ENCODE peak calls at places on chromosomes 7 and 10, in nine cellular contexts. W is K562, T is stomach, Y is GM23338, B is GM12878, O is HepG2, A is prostate gland, Q is breast epithelium, U is suprapubic skin. N is an unnamed sample.
A peak's percentile ranks its signal among the peaks of the same experiment; 100 is the strongest.

GRCh38 chr10:73810358-73810734 is 1.1 kb downstream of the NDST2 start:
- DNase-seq in W (no peak), T (no peak), Y (no peak), B (no peak), O (no peak), A (no peak), Q (no peak), U (no peak), N (no peak)

GRCh38 chr7:41280491-41280890 is 422.4 kb downstream of the INHBA start:
- DNase-seq in W (no peak), T (no peak), Y (no peak), B (no peak), O (no peak), A (no peak), Q (no peak), U (no peak), N (no peak)

GRCh38 chr10:5465976-5466450 is 33.4 kb downstream of the CALML5 start:
- DNase-seq in W (no peak), T (no peak), Y (peak; percentile 28), B (no peak), O (no peak), A (no peak), Q (no peak), U (no peak), N (peak; percentile 55)

GRCh38 chr7:3867847-3868246 is 566.8 kb downstream of the SDK1 start:
- DNase-seq in W (no peak), T (no peak), Y (no peak), B (no peak), O (no peak), A (no peak), Q (no peak), U (no peak), N (no peak)

GRCh38 chr7:157678503-157678902 is 341.7 kb downstream of the DNAJB6 start:
- DNase-seq in W (no peak), T (no peak), Y (no peak), B (no peak), O (peak; percentile 44), A (no peak), Q (no peak), U (peak; percentile 58), N (no peak)

GRCh38 chr7:26321440-26321839 is 29.8 kb downstream of the SNX10 start:
- DNase-seq in W (no peak), T (no peak), Y (no peak), B (no peak), O (no peak), A (no peak), Q (no peak), U (no peak), N (no peak)

GRCh38 chr7:39333701-39334100 is 232.5 kb upstream of the YAE1 start:
- DNase-seq in W (no peak), T (no peak), Y (peak; percentile 80), B (no peak), O (no peak), A (no peak), Q (no peak), U (no peak), N (no peak)

GRCh38 chr7:30306977-30307376 is 22.6 kb downstream of the ZNRF2 start:
- DNase-seq in W (no peak), T (no peak), Y (no peak), B (no peak), O (no peak), A (no peak), Q (no peak), U (no peak), N (no peak)

GRCh38 chr7:78149787-78150186 is 351.2 kb downstream of the PHTF2 start:
- DNase-seq in W (no peak), T (no peak), Y (no peak), B (no peak), O (no peak), A (no peak), Q (no peak), U (no peak), N (no peak)

GRCh38 chr7:48634116-48634632 is 290.2 kb upstream of the CDC14C start:
- DNase-seq in W (no peak), T (no peak), Y (no peak), B (no peak), O (no peak), A (no peak), Q (no peak), U (no peak), N (no peak)

GRCh38 chr10:72790216-72790990 is 98.5 kb downstream of the MCU start:
- DNase-seq in W (no peak), T (no peak), Y (no peak), B (no peak), O (no peak), A (no peak), Q (no peak), U (no peak), N (no peak)

GRCh38 chr10:95730233-95730632 is 25.7 kb upstream of the ENTPD1 start:
- DNase-seq in W (no peak), T (no peak), Y (no peak), B (no peak), O (no peak), A (no peak), Q (no peak), U (no peak), N (no peak)

DNA sequence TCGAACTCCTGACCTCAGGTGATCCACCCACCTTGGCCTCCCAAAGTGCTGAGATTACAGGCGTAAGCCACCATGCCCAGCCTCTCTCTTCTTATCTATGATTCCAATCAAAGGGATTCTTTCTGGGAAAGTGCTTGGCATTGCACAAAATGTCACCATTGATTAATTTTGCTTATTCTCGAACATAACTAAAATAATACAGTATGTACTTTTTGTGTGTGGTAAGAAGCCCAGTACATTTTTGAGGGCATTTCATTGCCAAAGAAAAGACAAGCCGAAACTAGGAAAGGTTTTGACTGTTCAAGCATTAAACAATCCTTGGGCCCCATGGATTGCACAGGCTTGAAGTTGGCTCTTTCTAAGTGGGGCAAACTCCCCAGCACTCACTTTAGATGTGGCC is 18.3 kb upstream of the CACUL1 start:
- DNase-seq in W (no peak), T (no peak), Y (no peak), B (no peak), O (no peak), A (no peak), Q (no peak), U (no peak), N (no peak)
- TF ChIP-seq POLR2AphosphoS5 in W (no peak), T (no peak), Y (no peak), B (no peak), O (no peak), A (no peak), Q (no peak), U (no peak), N (no peak)

DNA sequence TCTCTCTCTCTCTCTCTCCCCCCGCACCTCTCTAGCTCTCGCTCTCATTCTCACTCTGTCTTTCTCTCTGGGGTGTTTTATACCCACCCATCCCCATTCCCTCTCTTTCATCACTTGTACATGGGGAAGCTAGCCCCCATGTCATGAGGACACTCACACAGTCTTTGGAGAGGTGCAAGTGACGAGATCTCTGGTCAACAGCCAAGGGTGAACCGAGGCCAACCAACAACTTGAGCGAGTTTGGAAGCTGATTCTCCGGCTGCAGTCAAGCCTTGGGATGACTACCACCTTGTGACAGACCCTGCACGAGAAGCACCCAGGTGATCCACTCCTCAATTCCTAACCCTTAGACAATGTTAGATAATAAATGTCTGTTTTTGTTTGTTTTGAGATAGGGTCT is 10.1 kb upstream of the KBTBD2 start:
- DNase-seq in W (no peak), T (no peak), Y (no peak), B (no peak), O (no peak), A (no peak), Q (no peak), U (no peak), N (no peak)
- H3K4me3 ChIP-seq in W (no peak overlapping the region), T (no peak overlapping the region), Y (no peak overlapping the region), B (no peak overlapping the region), O (no peak overlapping the region), A (no peak overlapping the region), Q (no peak overlapping the region), U (no peak overlapping the region), N (no peak overlapping the region)

DNA sequence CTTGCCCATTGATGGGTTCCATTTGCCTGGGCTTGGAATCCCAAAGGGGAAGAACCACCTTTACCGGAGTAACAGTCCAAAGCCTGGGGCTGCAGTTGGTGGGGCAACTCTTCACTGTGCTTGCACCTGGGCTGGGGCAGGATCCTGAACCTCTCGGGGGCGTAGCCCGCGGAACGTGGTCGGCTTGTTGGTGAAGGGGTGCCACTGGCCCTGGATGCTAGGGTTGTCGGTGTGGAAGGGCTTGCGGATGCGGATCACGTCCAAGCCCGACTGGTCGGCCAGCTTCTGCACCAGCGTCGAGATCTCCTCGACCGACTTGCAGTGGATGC is 710 bp downstream of the MRPL43 start:
- DNase-seq in W (no peak), T (no peak), Y (no peak), B (no peak), O (no peak), A (no peak), Q (peak; percentile 49), U (no peak), N (no peak)
- H3K27ac ChIP-seq in W (peak overlapping the region; percentile 87), T (peak overlapping the region; percentile 82), Y (no peak overlapping the region), B (no peak overlapping the region), O (peak overlapping the region; percentile 83), A (peak overlapping the region; percentile 77), Q (peak overlapping the region; percentile 40), U (no peak overlapping the region), N (peak overlapping the region; percentile 86)

GRCh38 chr10:3774814-3775670 is 10.0 kb downstream of the KLF6 start:
- DNase-seq in W (peak; percentile 69), T (no peak), Y (no peak), B (no peak), O (no peak), A (no peak), Q (no peak), U (no peak), N (no peak)
- TF ChIP-seq POLR2AphosphoS5 in W (no peak), T (peak; percentile 0), Y (no peak), B (peak; percentile 72), O (no peak), A (no peak), Q (no peak), U (peak; percentile 44), N (peak; percentile 50)

N was measured in esophagus muscularis mucosa.